ENCODE peak calls at places on chromosomes 5 and 9, in five cellular contexts. B is HepG2, H is K562, P is SK-N-SH, U is GM12892. L is an unnamed sample.

GRCh38 chr9:9003184-9003583 is 1203.6 kb upstream of the DMAC1 start:
- DNase-seq in P (peak), H (no peak), B (peak), U (no peak), L (no peak)

GRCh38 chr5:137754236-137754960 is at the start of gene HNRNPA0:
- DNase-seq in B (peak), U (peak), P (peak), H (peak), L (peak)

GRCh38 chr5:164958688-164959087 is 1453.3 kb downstream of the MAT2B start:
- DNase-seq in P (no peak), B (no peak), H (no peak), U (no peak), L (no peak)

GRCh38 chr5:155402927-155403645 is 389.5 kb downstream of the KIF4B start:
- DNase-seq in B (no peak), P (no peak), U (no peak), H (no peak), L (no peak)

GRCh38 chr9:73847536-73847935 is 649.6 kb upstream of the RORB start:
- DNase-seq in H (no peak), B (no peak), U (no peak), P (no peak), L (no peak)

GRCh38 chr9:120383999-120384924 is 195.7 kb downstream of the CDK5RAP2 start:
- DNase-seq in U (no peak), H (no peak), B (peak), P (peak), L (no peak)

GRCh38 chr5:54868511-54869483 is 116.6 kb downstream of the ESM1 start:
- DNase-seq in B (no peak), P (no peak), U (no peak), H (no peak), L (no peak)

GRCh38 chr9:6907772-6908381 is 150.1 kb downstream of the KDM4C start:
- DNase-seq in P (no peak), B (peak), U (no peak), H (peak), L (no peak)

GRCh38 chr9:12813960-12814876 is 39.4 kb downstream of the LURAP1L start:
- DNase-seq in U (no peak), H (no peak), P (peak), B (peak), L (no peak)

GRCh38 chr5:140587495-140587894 is 22.9 kb downstream of the SLC35A4 start:
- DNase-seq in B (no peak), U (no peak), P (no peak), H (no peak), L (no peak)

GRCh38 chr5:109143001-109143400 is 266.8 kb downstream of the PJA2 start:
- DNase-seq in B (no peak), H (no peak), U (no peak), P (no peak), L (no peak)
- TF ChIP-seq TAF1 in B (no peak), H (no peak), U (no peak), P (no peak), L (no peak)

DNA sequence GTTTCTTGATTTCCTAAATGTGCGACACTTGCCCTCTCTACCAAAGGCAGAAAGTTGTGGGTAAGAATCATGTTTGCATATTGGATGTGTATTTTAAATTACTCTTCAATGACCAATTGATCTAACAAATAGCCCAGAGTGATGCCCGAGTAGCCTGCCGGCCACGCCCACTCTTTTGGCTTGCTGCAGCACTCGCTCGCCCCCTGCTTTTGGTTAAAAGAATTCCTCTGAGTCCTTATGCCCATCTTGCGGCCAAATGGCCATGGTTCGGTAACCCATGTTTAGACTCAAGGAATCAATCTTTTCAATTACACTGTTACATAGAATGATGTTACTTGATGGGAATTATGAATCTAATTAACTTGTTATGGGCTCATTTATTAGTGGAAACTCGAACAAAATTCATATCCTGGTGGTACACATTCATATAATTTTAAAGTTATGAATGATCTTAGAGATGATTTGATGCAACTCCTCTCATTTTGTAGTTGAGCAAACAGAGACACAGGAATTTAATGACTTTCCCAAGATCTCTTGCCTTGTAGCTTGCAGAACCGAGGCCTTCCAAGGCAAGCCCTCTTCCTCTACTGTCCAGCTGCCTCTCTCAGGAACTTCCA is 36.5 kb downstream of the PPIC start:
- DNase-seq in H (peak), P (no peak), B (peak), U (peak), L (peak)
- TF ChIP-seq TAF1 in H (no peak), P (no peak), B (no peak), U (no peak), L (no peak)

GRCh38 chr5:150779397-150780179 is 1.0 kb downstream of the SMIM3 start:
- DNase-seq in B (no peak), H (no peak), U (no peak), P (no peak), L (no peak)

GRCh38 chr5:150782850-150783249 is 4.3 kb downstream of the SMIM3 start:
- DNase-seq in H (no peak), B (no peak), P (no peak), U (no peak), L (no peak)

GRCh38 chr5:150781706-150782614 is 3.4 kb downstream of the SMIM3 start:
- DNase-seq in U (no peak), H (no peak), B (peak), P (no peak), L (no peak)

GRCh38 chr5:150780180-150780692 is 1.7 kb downstream of the SMIM3 start:
- DNase-seq in P (no peak), H (no peak), B (no peak), U (no peak), L (no peak)

GRCh38 chr5:150780816-150781221 is 2.3 kb downstream of the SMIM3 start:
- DNase-seq in U (no peak), B (no peak), P (no peak), H (no peak), L (no peak)
- TF ChIP-seq TAF1 in U (no peak), B (no peak), P (no peak), H (no peak), L (no peak)

GRCh38 chr5:67405101-67405364 is 208.4 kb upstream of the CD180 start:
- DNase-seq in B (no peak), H (no peak), P (no peak), U (no peak), L (no peak)

GRCh38 chr5:67402526-67402925 is 205.9 kb upstream of the CD180 start:
- DNase-seq in H (no peak), P (no peak), B (no peak), U (no peak), L (no peak)

GRCh38 chr5:67401166-67401565 is 204.6 kb upstream of the CD180 start:
- DNase-seq in B (no peak), P (no peak), U (no peak), H (no peak), L (no peak)

GRCh38 chr5:67405755-67406154 is 209.2 kb upstream of the CD180 start:
- DNase-seq in B (no peak), P (no peak), H (no peak), U (no peak), L (no peak)

DNA sequence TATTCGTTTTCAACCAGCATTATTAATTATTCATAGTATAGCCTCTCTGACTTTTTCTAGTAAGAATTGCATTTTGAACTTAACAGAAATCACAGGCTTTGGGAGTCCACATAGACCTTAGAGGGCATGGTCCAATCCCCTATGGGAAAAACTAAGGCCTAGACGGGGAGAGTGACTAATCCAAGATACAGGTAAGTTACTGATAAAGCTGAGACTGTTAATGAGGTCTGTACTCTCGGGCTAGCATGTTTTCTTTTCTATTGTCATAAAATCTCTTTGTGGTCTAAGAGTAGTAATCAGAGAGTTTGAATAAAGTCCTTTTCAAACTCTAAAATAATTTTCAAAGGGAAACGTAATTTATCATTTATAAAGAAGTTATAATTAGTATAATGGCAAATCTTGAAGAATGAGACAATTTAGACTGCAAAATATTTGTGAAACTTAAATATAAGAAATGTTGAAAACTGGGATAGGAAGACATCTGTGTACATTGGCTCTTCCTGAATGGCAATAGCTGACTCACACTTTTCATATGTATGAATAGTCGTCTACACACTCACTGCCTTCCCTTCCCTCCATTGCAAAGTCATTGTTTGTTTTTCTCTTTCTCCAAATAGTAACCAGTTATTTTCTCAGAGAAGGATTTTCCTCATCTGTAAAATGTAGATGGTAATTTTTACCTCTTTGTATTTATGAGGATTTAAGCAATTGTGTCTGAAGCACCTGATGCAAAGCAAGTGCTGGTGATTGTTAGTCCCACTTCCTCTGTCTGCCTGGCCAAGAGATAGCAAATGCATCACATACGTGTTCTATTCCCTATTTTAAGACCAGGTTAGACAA is 207.9 kb upstream of the CD180 start:
- DNase-seq in U (no peak), B (peak), H (no peak), P (no peak), L (no peak)
- TF ChIP-seq TAF1 in U (no peak), B (no peak), H (no peak), P (no peak), L (no peak)

GRCh38 chr5:1540831-1541661 is 17.3 kb upstream of the LPCAT1 start:
- DNase-seq in B (no peak), U (no peak), H (no peak), P (no peak), L (no peak)
- TF ChIP-seq TAF1 in B (no peak), U (no peak), H (no peak), P (no peak), L (no peak)

GRCh38 chr5:142020122-142020659 is 7.4 kb upstream of the GNPDA1 start:
- DNase-seq in H (no peak), B (no peak), U (no peak), P (no peak), L (no peak)
- TF ChIP-seq TAF1 in H (no peak), B (no peak), U (no peak), P (no peak), L (no peak)

DNA sequence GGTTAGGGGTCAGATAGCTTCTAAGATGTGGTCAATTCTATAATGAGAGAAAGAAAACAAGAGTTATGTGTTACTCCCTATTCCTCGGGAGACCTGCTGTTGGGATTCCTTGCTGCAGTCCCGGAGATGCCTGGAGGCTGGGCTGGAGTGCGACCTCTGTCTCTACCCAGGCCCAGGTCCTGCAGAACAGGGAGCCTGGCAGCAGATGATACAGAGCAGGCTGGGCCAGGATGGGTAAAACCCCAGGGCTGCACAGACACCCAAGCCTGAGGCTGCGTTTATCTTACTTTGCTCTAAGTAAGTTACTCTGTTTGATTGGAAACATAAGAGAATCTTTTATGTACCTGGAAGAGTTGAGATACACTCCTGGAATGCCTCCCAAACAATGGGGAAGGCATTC is 26.9 kb upstream of the FAM120AOS start:
- DNase-seq in U (no peak), B (no peak), H (no peak), P (peak), L (no peak)
- TF ChIP-seq TAF1 in U (no peak), B (no peak), H (no peak), P (no peak), L (no peak)